ENCODE peak calls at places on chromosomes 11 and 22, in six cellular contexts. T, S, H, K, N and L are unnamed samples.

GRCh38 chr11:126485021-126485781 is 129.7 kb downstream of the ST3GAL4 start:
- DNase-seq in T (no peak), S (no peak), H (no peak), K (no peak), N (no peak), L (no peak)

GRCh38 chr22:25077964-25078363 is 121.7 kb upstream of the CRYBB3 start:
- DNase-seq in T (no peak), S (no peak), H (no peak), K (no peak), N (no peak), L (no peak)

GRCh38 chr11:17721242-17721999 is 2.0 kb downstream of the MYOD1 start:
- DNase-seq in T (no peak), S (no peak), H (no peak), K (no peak), N (no peak), L (no peak)

GRCh38 chr11:1227551-1228182 is 4.8 kb downstream of the MUC5B start:
- DNase-seq in T (peak; percentile 10), S (no peak), H (no peak), K (no peak), N (no peak), L (no peak)

GRCh38 chr11:78202733-78203167 is 14.0 kb downstream of the USP35 start:
- DNase-seq in T (no peak), S (peak; percentile 87), H (peak; percentile 49), K (no peak), N (peak; percentile 46), L (peak; percentile 48)

GRCh38 chr22:19497245-19497644 is 17.5 kb downstream of the CDC45 start:
- DNase-seq in T (no peak), S (no peak), H (no peak), K (no peak), N (no peak), L (no peak)

GRCh38 chr11:2752204-2752772 is 52.5 kb upstream of the KCNQ1OT1 start:
- DNase-seq in T (no peak), S (no peak), H (no peak), K (no peak), N (no peak), L (no peak)

GRCh38 chr11:78192223-78192719 is 3.6 kb downstream of the USP35 start:
- DNase-seq in T (no peak), S (no peak), H (no peak), K (no peak), N (no peak), L (peak; percentile 71)

GRCh38 chr11:76806608-76807205 is 23.6 kb downstream of the TSKU start:
- DNase-seq in T (no peak), S (no peak), H (no peak), K (no peak), N (no peak), L (no peak)

GRCh38 chr11:134543144-134544044 is 131.4 kb upstream of the B3GAT1 start:
- DNase-seq in T (no peak), S (no peak), H (no peak), K (no peak), N (no peak), L (no peak)

GRCh38 chr11:68436985-68437926 is 23.3 kb upstream of the PPP6R3 start:
- DNase-seq in T (peak; percentile 81), S (no peak), H (peak; percentile 20), K (no peak), N (no peak), L (peak; percentile 86)

GRCh38 chr22:24189249-24190158 is 8.2 kb downstream of the SUSD2 start:
- DNase-seq in T (peak; percentile 81), S (no peak), H (peak; percentile 40), K (no peak), N (peak; percentile 35), L (peak; percentile 72)

GRCh38 chr22:43831561-43832392 is 19.7 kb upstream of the EFCAB6 start:
- DNase-seq in T (no peak), S (no peak), H (no peak), K (no peak), N (no peak), L (no peak)

GRCh38 chr11:43518407-43519165 is 159.9 kb downstream of the TTC17 start:
- DNase-seq in T (no peak), S (no peak), H (no peak), K (no peak), N (no peak), L (no peak)

GRCh38 chr11:914747-915493 is 4.3 kb upstream of the CHID1 start:
- DNase-seq in T (peak; percentile 65), S (no peak), H (no peak), K (no peak), N (no peak), L (no peak)

GRCh38 chr11:75174348-75174747 is 23.4 kb downstream of the SLCO2B1 start:
- DNase-seq in T (no peak), S (no peak), H (no peak), K (no peak), N (no peak), L (no peak)

GRCh38 chr22:39382410-39382809 is 17.2 kb upstream of the TAB1 start:
- DNase-seq in T (no peak), S (no peak), H (no peak), K (no peak), N (no peak), L (no peak)

GRCh38 chr11:2169001-2169370 is 2.6 kb downstream of the TH start:
- DNase-seq in T (no peak), S (no peak), H (no peak), K (no peak), N (no peak), L (no peak)

GRCh38 chr22:30183861-30184278 is 62.7 kb downstream of the LIF start:
- DNase-seq in T (no peak), S (no peak), H (no peak), K (no peak), N (no peak), L (peak; percentile 52)

GRCh38 chr11:112128483-112129121 is 35.3 kb downstream of the IL18 start:
- DNase-seq in T (peak; percentile 58), S (no peak), H (no peak), K (no peak), N (no peak), L (no peak)

GRCh38 chr11:85884581-85885021 is 29.4 kb downstream of the CCDC83 start:
- DNase-seq in T (no peak), S (no peak), H (no peak), K (no peak), N (no peak), L (no peak)

GRCh38 chr11:63614136-63614664 is at the start of gene PLAAT3:
- DNase-seq in T (peak; percentile 92), S (peak; percentile 16), H (no peak), K (no peak), N (no peak), L (peak; percentile 41)

GRCh38 chr11:75273331-75273988 is 32.9 kb downstream of the TPBGL start:
- DNase-seq in T (no peak), S (no peak), H (no peak), K (no peak), N (no peak), L (no peak)

GRCh38 chr11:126891556-126892217 is 108.9 kb downstream of the KIRREL3 start:
- DNase-seq in T (peak; percentile 69), S (no peak), H (no peak), K (no peak), N (no peak), L (no peak)

GRCh38 chr11:67252831-67253239 is 13.4 kb upstream of the GRK2 start:
- DNase-seq in T (no peak), S (no peak), H (peak; percentile 46), K (no peak), N (no peak), L (peak; percentile 77)

GRCh38 chr22:29635734-29636357 is 32.4 kb downstream of the NF2 start:
- DNase-seq in T (no peak), S (no peak), H (peak; percentile 65), K (no peak), N (no peak), L (peak; percentile 69)

GRCh38 chr11:70471254-70471653 is 72.9 kb downstream of the CTTN start:
- DNase-seq in T (no peak), S (no peak), H (peak; percentile 47), K (no peak), N (no peak), L (peak; percentile 70)

GRCh38 chr11:64230985-64231365 is 627 bp downstream of the DNAJC4 start:
- DNase-seq in T (no peak), S (no peak), H (peak; percentile 30), K (no peak), N (no peak), L (peak; percentile 78)

GRCh38 chr11:110182886-110183285 is 89.7 kb downstream of the ZC3H12C start:
- DNase-seq in T (no peak), S (no peak), H (no peak), K (no peak), N (no peak), L (peak; percentile 53)

GRCh38 chr11:763073-763463 is 14.2 kb downstream of the GATD1 start:
- DNase-seq in T (no peak), S (no peak), H (no peak), K (no peak), N (no peak), L (no peak)

GRCh38 chr22:46612341-46612903 is 7.8 kb upstream of the GRAMD4 start:
- DNase-seq in T (no peak), S (no peak), H (no peak), K (no peak), N (no peak), L (no peak)

GRCh38 chr11:94727766-94728165 is 40.4 kb upstream of the AMOTL1 start:
- DNase-seq in T (no peak), S (no peak), H (no peak), K (no peak), N (no peak), L (no peak)

GRCh38 chr11:129766858-129767604 is 48.6 kb upstream of the TMEM45B start:
- DNase-seq in T (no peak), S (no peak), H (peak; percentile 17), K (no peak), N (peak; percentile 16), L (peak; percentile 69)

GRCh38 chr11:130426223-130427048 is 2.0 kb downstream of the ADAMTS8 start:
- DNase-seq in T (peak; percentile 42), S (no peak), H (no peak), K (no peak), N (no peak), L (no peak)

GRCh38 chr11:43788394-43788793 is 92.2 kb upstream of the ALKBH3 start:
- DNase-seq in T (no peak), S (no peak), H (peak; percentile 66), K (peak; percentile 8), N (no peak), L (peak; percentile 91)

GRCh38 chr11:8352852-8353505 is 89.3 kb upstream of the LMO1 start:
- DNase-seq in T (no peak), S (no peak), H (no peak), K (no peak), N (no peak), L (no peak)

GRCh38 chr22:49725516-49725915 is 102.2 kb downstream of the BRD1 start:
- DNase-seq in T (no peak), S (no peak), H (no peak), K (no peak), N (no peak), L (no peak)

GRCh38 chr22:42072606-42073330 is 1.3 kb upstream of the PHETA2 start:
- DNase-seq in T (no peak), S (no peak), H (no peak), K (no peak), N (no peak), L (peak; percentile 28)